ENCODE peak calls at places on chromosome 13, in five cellular contexts. C is gastrocnemius medialis, E is GM12878, A is sigmoid colon, P is NB4. B is an unnamed sample.

GRCh38 chr13:20974981-20975585 is 72.5 kb upstream of the XPO4 start:
- DNase-seq in C (no peak), E (no peak), A (no peak), P (peak), B (no peak)

GRCh38 chr13:19586904-19587634 is 25.7 kb upstream of the TPTE2 start:
- DNase-seq in C (no peak), E (peak), A (no peak), P (peak), B (peak)

GRCh38 chr13:66926200-66926850 is 303.8 kb downstream of the PCDH9 start:
- DNase-seq in C (no peak), E (no peak), A (no peak), P (no peak), B (no peak)

GRCh38 chr13:109704771-109705628 is 81.4 kb downstream of the IRS2 start:
- DNase-seq in C (peak), E (no peak), A (peak), P (peak), B (no peak)

GRCh38 chr13:59415498-59415897 is 748.2 kb downstream of the DIAPH3 start:
- DNase-seq in C (no peak), E (no peak), A (no peak), P (no peak), B (no peak)

GRCh38 chr13:79389031-79389430 is 17.0 kb downstream of the RBM26 start:
- DNase-seq in C (no peak), E (no peak), A (no peak), P (peak), B (no peak)

GRCh38 chr13:62760724-62761123 is 1345.1 kb upstream of the PCDH20 start:
- DNase-seq in C (no peak), E (no peak), A (no peak), P (no peak), B (no peak)

GRCh38 chr13:99967498-99967883 is 4.1 kb downstream of the ZIC5 start:
- DNase-seq in C (no peak), E (no peak), A (no peak), P (no peak), B (no peak)

GRCh38 chr13:73341748-73342147 is 282.9 kb downstream of the KLF5 start:
- DNase-seq in C (no peak), E (no peak), A (no peak), P (no peak), B (no peak)

GRCh38 chr13:36549771-36550170 is 117.5 kb downstream of the CCNA1 start:
- DNase-seq in C (no peak), E (no peak), A (no peak), P (peak), B (no peak)

GRCh38 chr13:35712907-35713685 is 236.6 kb upstream of the MAB21L1 start:
- DNase-seq in C (no peak), E (no peak), A (no peak), P (peak), B (no peak)

GRCh38 chr13:28273919-28274318 is 135.6 kb downstream of the PAN3 start:
- DNase-seq in C (no peak), E (no peak), A (no peak), P (peak), B (no peak)

GRCh38 chr13:83499286-83499685 is 383.0 kb downstream of the SLITRK1 start:
- DNase-seq in C (no peak), E (no peak), A (no peak), P (no peak), B (no peak)

GRCh38 chr13:25973576-25973975 is 78.2 kb downstream of the SHISA2 start:
- DNase-seq in C (no peak), E (no peak), A (no peak), P (no peak), B (no peak)

GRCh38 chr13:39505151-39505550 is 97.8 kb downstream of the LHFPL6 start:
- DNase-seq in C (no peak), E (no peak), A (no peak), P (no peak), B (no peak)

GRCh38 chr13:73040479-73040878 is 18.3 kb upstream of the KLF5 start:
- DNase-seq in C (no peak), E (no peak), A (no peak), P (no peak), B (no peak)

GRCh38 chr13:59269476-59269875 is 894.3 kb downstream of the DIAPH3 start:
- DNase-seq in C (no peak), E (no peak), A (no peak), P (no peak), B (no peak)

GRCh38 chr13:33639640-33640080 is 178.3 kb upstream of the RFC3 start:
- DNase-seq in C (no peak), E (peak), A (no peak), P (no peak), B (no peak)

GRCh38 chr13:43119206-43119605 is 95.8 kb downstream of the DNAJC15 start:
- DNase-seq in C (no peak), E (no peak), A (no peak), P (no peak), B (no peak)

GRCh38 chr13:38979891-38980627 is 10.6 kb downstream of the STOML3 start:
- DNase-seq in C (peak), E (no peak), A (peak), P (no peak), B (no peak)

GRCh38 chr13:94996445-94996844 is 284.1 kb upstream of the SOX21 start:
- DNase-seq in C (no peak), E (no peak), A (no peak), P (no peak), B (no peak)

GRCh38 chr13:36069881-36070366 is 61.3 kb downstream of the DCLK1 start:
- DNase-seq in C (peak), E (no peak), A (peak), P (no peak), B (no peak)

GRCh38 chr13:78192721-78193120 is 274.1 kb upstream of the EDNRB start:
- DNase-seq in C (no peak), E (no peak), A (no peak), P (no peak), B (no peak)

GRCh38 chr13:48532146-48532472 is 771 bp downstream of the RCBTB2 start:
- DNase-seq in C (no peak), E (peak), A (no peak), P (no peak), B (no peak)

GRCh38 chr13:40480012-40480914 is 186.2 kb downstream of the FOXO1 start:
- DNase-seq in C (no peak), E (no peak), A (no peak), P (no peak), B (no peak)

GRCh38 chr13:25816239-25816638 is 235.6 kb downstream of the SHISA2 start:
- DNase-seq in C (no peak), E (no peak), A (no peak), P (no peak), B (no peak)

GRCh38 chr13:59425211-59425721 is 738.5 kb downstream of the DIAPH3 start:
- DNase-seq in C (no peak), E (no peak), A (no peak), P (no peak), B (no peak)

GRCh38 chr13:31469377-31469776 is 269.6 kb downstream of the B3GLCT start:
- DNase-seq in C (no peak), E (no peak), A (no peak), P (no peak), B (no peak)

GRCh38 chr13:81048026-81048461 is 707.1 kb upstream of the SPRY2 start:
- DNase-seq in C (no peak), E (peak), A (no peak), P (peak), B (no peak)

GRCh38 chr13:63586467-63586866 is 2170.8 kb upstream of the PCDH20 start:
- DNase-seq in C (no peak), E (no peak), A (no peak), P (no peak), B (no peak)

GRCh38 chr13:89584058-89584457 is 1763.4 kb upstream of the MIR17HG start:
- DNase-seq in C (no peak), E (no peak), A (no peak), P (no peak), B (no peak)

GRCh38 chr13:111115841-111116500 is 861 bp downstream of the ARHGEF7 start:
- DNase-seq in C (no peak), E (no peak), A (no peak), P (no peak), B (no peak)

GRCh38 chr13:87535911-87536310 is 135.3 kb upstream of the SLITRK5 start:
- DNase-seq in C (no peak), E (no peak), A (no peak), P (no peak), B (no peak)

GRCh38 chr13:59368652-59369051 is 795.1 kb downstream of the DIAPH3 start:
- DNase-seq in C (no peak), E (no peak), A (no peak), P (no peak), B (no peak)

GRCh38 chr13:79765331-79765730 is 284.4 kb downstream of the NDFIP2 start:
- DNase-seq in C (no peak), E (no peak), A (no peak), P (no peak), B (no peak)

GRCh38 chr13:102584423-102584822 is 12.4 kb upstream of the TPP2 start:
- DNase-seq in C (no peak), E (no peak), A (no peak), P (peak), B (no peak)

GRCh38 chr13:75633285-75633684 is 2.8 kb upstream of the LMO7 start:
- DNase-seq in C (no peak), E (no peak), A (no peak), P (no peak), B (no peak)

GRCh38 chr13:54657588-54657987 is 1629.0 kb downstream of the OLFM4 start:
- DNase-seq in C (no peak), E (no peak), A (no peak), P (no peak), B (no peak)

DNA sequence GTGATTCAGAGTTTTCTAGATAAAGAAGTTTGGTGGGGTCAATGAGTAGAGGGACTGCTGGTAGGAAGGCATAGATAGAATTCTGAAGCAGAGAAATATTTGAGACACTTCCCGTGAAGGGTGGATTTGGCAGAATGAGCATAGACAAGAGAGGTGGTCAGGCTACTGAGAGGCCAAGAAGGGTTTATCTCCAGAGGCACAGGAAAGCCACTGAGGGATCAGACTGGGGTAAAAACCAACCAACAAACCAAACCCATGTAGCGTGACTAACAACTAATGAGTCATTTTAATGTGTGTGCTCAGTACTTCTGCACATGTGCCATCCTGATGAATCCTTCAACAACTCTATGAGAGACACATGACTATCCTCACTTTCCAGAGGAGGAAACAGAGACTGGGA is 60.0 kb upstream of the SERP2 start:
- DNase-seq in C (no peak), E (no peak), A (no peak), P (peak), B (no peak)
- TF ChIP-seq POLR2A in C (no peak), E (no peak), A (no peak), P (no peak), B (no peak)

GRCh38 chr13:51221674-51222509 is at the start of gene FAM124A:
- DNase-seq in C (no peak), E (no peak), A (peak), P (peak), B (peak)
- TF ChIP-seq POLR2A in C (peak), E (no peak), A (no peak), P (peak), B (no peak)

GRCh38 chr13:44989941-44990340 is 603 bp downstream of the GPALPP1 start:
- DNase-seq in C (no peak), E (no peak), A (no peak), P (peak), B (no peak)

GRCh38 chr13:44989071-44989889 is at the start of the genes GPALPP1 and NUFIP1:
- DNase-seq in C (peak), E (peak), A (peak), P (peak), B (peak)
- TF ChIP-seq POLR2A in C (peak), E (peak), A (no peak), P (peak), B (peak)

GRCh38 chr13:106961219-106961618 is 393.3 kb upstream of the ARGLU1 start:
- DNase-seq in C (no peak), E (no peak), A (no peak), P (no peak), B (no peak)

GRCh38 chr13:106963151-106963550 is 395.2 kb upstream of the ARGLU1 start:
- DNase-seq in C (no peak), E (no peak), A (no peak), P (no peak), B (no peak)

DNA sequence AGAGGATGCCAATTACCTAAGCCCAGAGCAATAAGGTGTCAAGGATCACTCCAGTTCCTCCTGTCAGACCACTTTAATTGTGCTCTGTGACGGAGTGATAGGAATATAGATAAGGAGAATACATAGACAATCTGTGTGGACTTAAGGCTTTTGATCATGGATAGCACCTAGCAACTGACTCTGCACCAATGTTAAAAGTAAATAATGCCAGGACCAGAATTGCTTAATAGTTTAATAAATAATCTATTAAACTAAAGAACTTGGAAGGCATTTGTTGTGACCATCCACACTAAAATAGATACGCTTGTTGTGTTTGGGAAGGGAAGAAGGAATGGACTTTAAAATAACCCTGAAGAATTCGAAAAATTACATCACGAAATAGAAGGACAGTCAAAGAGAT is 390.8 kb upstream of the ARGLU1 start:
- DNase-seq in C (no peak), E (no peak), A (no peak), P (no peak), B (no peak)
- TF ChIP-seq POLR2A in C (no peak), E (no peak), A (no peak), P (no peak), B (no peak)

GRCh38 chr13:113864303-113864890 is 521 bp upstream of the GAS6 start:
- DNase-seq in C (no peak), E (no peak), A (no peak), P (no peak), B (no peak)

GRCh38 chr13:113861433-113862030 is 2.3 kb downstream of the GAS6 start:
- DNase-seq in C (no peak), E (no peak), A (no peak), P (no peak), B (peak)

GRCh38 chr13:113863511-113864302 is at the start of gene GAS6:
- DNase-seq in C (peak), E (no peak), A (no peak), P (no peak), B (peak)

GRCh38 chr13:113862191-113862765 is 1.6 kb downstream of the GAS6 start:
- DNase-seq in C (no peak), E (no peak), A (no peak), P (no peak), B (no peak)

GRCh38 chr13:113862766-113863510 is 938 bp downstream of the GAS6 start:
- DNase-seq in C (peak), E (no peak), A (no peak), P (no peak), B (peak)
- TF ChIP-seq POLR2A in C (peak), E (no peak), A (no peak), P (no peak), B (no peak)

DNA sequence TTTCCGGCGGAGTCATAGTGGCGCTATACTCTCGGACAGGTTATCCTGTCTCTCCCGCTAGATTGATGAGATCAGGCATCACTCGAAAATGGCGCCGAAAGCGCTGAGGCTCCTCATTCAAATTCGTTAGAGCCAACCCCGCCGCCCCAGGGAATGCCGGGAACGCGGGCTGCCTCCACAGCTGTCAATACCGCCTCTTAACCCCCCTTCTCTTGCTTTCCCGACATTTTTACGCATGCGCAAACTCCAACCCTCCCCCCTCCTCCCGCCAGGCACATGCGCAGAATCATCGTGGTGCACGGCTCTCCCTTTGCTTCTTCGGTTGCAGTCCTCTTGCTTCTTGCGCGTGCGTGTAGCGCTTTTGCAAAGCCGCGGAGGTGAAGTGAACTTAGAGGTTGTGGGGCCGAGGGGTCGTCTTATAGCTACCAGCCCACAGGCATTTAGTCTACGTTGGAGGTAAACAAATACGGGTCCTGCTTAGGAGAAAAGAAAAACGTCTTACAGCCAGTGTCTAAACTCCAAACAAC is 66.7 kb downstream of the KCNRG start:
- DNase-seq in C (peak), E (peak), A (peak), P (peak), B (peak)
- TF ChIP-seq POLR2A in C (peak), E (peak), A (peak), P (peak), B (peak)

DNA sequence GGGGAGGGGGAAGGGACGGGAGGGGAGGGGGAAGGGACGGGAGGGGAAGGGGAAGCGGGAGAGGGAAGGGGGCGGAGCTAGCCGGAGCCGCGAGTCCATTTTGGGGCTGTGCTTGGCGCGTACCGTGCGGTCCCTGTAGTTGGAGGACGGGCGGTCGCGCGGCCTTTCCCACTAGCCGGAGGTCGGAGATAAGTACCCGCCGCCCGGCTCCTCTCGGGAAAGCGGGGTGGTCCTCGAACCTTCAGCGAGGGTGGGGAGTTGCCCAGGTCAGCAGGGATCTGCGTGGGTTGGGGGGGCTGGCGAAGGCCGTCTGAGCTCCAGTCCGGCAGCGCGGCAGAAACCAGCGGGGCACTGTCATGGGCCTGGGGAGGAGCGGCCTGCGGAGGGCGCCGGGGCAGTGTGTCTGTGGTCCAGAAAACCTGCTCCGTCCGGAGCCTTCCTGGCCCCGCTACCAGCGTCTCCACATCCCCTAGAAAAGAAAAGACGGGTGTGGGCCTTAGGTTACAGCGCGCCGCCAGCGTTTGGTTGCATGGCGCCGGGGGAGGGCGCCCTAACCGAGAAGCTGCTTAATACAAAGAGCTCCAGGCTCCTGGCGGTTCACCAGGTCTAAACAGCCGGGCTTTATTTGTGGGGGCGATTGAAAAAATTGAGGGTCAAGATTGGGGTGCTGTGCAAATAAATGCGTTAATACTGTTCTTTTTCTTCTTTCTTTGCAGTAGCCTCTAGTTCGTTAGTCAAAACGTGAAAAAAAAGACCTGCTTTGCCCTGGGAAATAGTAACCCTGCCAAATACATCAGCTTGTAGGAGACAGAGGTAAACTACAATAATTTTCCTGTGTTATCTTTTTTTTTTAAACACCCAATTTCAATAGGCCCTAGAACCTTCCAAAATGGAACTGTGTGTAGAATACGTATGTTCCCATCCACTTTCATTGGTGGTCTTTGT is at the start of gene TRIM13:
- DNase-seq in C (peak), E (peak), A (peak), P (peak), B (peak)
- TF ChIP-seq POLR2A in C (peak), E (peak), A (peak), P (peak), B (peak)

GRCh38 chr13:29852464-29853054 is 2.1 kb upstream of the UBL3 start:
- DNase-seq in C (no peak), E (no peak), A (no peak), P (no peak), B (no peak)

GRCh38 chr13:29849731-29850212 is 645 bp downstream of the UBL3 start:
- DNase-seq in C (peak), E (no peak), A (peak), P (peak), B (peak)

GRCh38 chr13:29849071-29849541 is 1.3 kb downstream of the UBL3 start:
- DNase-seq in C (no peak), E (no peak), A (no peak), P (peak), B (no peak)

GRCh38 chr13:29853131-29853530 is 2.7 kb upstream of the UBL3 start:
- DNase-seq in C (no peak), E (no peak), A (no peak), P (no peak), B (no peak)

GRCh38 chr13:29850213-29850898 is at the start of gene UBL3:
- DNase-seq in C (peak), E (peak), A (peak), P (peak), B (peak)
- TF ChIP-seq POLR2A in C (peak), E (peak), A (peak), P (peak), B (peak)

DNA sequence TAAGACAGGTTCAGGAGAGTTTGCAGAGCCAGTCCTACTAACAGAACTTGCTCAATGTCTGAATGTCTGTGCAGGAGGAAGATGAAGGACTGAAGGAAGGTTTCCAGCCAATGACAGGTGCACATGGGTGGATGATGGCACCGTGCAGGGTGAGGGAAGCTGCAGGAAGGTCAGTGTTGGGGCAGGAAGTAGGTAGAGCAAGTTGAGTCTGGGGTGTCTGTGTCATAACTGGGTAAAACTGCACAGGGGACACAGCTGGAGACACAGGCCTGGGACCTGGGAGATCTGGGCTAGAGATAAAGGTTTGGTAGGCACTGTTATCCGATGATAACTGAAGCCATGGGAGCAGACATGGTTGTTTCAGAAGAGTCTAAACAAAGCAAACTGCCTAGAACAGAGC is 116.9 kb downstream of the USP12 start:
- DNase-seq in C (no peak), E (no peak), A (no peak), P (peak), B (no peak)
- TF ChIP-seq POLR2A in C (no peak), E (no peak), A (no peak), P (no peak), B (no peak)

GRCh38 chr13:98411617-98412310 is 165.1 kb downstream of the STK24 start:
- DNase-seq in C (peak), E (no peak), A (peak), P (peak), B (no peak)
- TF ChIP-seq POLR2A in C (no peak), E (no peak), A (no peak), P (no peak), B (no peak)